ENCODE peak calls at places on chromosomes 16 and 17, in nine cellular contexts. C, D, O, W, T, I, L, S and Z are unnamed samples.

GRCh38 chr17:4796550-4796915 is 569 bp downstream of the PSMB6 start:
- DNase-seq in C (peak), D (no peak), O (no peak), W (no peak), T (no peak), I (peak), L (peak), S (peak), Z (no peak)

GRCh38 chr17:76695059-76695892 is 15.5 kb downstream of the MXRA7 start:
- DNase-seq in C (no peak), D (no peak), O (no peak), W (no peak), T (no peak), I (no peak), L (no peak), S (no peak), Z (no peak)

GRCh38 chr16:27781195-27781524 is 231.2 kb downstream of the KATNIP start:
- DNase-seq in C (no peak), D (no peak), O (no peak), W (no peak), T (no peak), I (no peak), L (no peak), S (no peak), Z (no peak)

GRCh38 chr17:67044016-67044772 is at the start of gene CACNG1:
- DNase-seq in C (no peak), D (no peak), O (no peak), W (no peak), T (no peak), I (no peak), L (no peak), S (no peak), Z (no peak)

GRCh38 chr16:88326611-88327485 is 55.9 kb upstream of the ZNF469 start:
- DNase-seq in C (no peak), D (no peak), O (no peak), W (no peak), T (no peak), I (no peak), L (no peak), S (no peak), Z (no peak)

GRCh38 chr17:63740464-63741181 is 976 bp downstream of the STRADA start:
- DNase-seq in C (no peak), D (no peak), O (no peak), W (peak), T (no peak), I (peak), L (no peak), S (no peak), Z (no peak)

GRCh38 chr17:5283531-5284315 is 1.6 kb downstream of the RABEP1 start:
- DNase-seq in C (no peak), D (no peak), O (no peak), W (no peak), T (no peak), I (peak), L (no peak), S (no peak), Z (no peak)

GRCh38 chr16:2776500-2777139 is 460 bp downstream of the ELOB start:
- DNase-seq in C (no peak), D (no peak), O (no peak), W (no peak), T (no peak), I (peak), L (no peak), S (peak), Z (no peak)

GRCh38 chr16:78462261-78463208 is 363.1 kb downstream of the WWOX start:
- DNase-seq in C (no peak), D (no peak), O (no peak), W (no peak), T (no peak), I (no peak), L (peak), S (no peak), Z (no peak)

GRCh38 chr17:17151962-17152361 is 54.2 kb downstream of the PLD6 start:
- DNase-seq in C (peak), D (peak), O (no peak), W (peak), T (peak), I (peak), L (peak), S (no peak), Z (peak)

GRCh38 chr16:64428463-64428862 is 693.4 kb downstream of the CDH11 start:
- DNase-seq in C (no peak), D (no peak), O (no peak), W (no peak), T (no peak), I (peak), L (no peak), S (no peak), Z (no peak)

DNA sequence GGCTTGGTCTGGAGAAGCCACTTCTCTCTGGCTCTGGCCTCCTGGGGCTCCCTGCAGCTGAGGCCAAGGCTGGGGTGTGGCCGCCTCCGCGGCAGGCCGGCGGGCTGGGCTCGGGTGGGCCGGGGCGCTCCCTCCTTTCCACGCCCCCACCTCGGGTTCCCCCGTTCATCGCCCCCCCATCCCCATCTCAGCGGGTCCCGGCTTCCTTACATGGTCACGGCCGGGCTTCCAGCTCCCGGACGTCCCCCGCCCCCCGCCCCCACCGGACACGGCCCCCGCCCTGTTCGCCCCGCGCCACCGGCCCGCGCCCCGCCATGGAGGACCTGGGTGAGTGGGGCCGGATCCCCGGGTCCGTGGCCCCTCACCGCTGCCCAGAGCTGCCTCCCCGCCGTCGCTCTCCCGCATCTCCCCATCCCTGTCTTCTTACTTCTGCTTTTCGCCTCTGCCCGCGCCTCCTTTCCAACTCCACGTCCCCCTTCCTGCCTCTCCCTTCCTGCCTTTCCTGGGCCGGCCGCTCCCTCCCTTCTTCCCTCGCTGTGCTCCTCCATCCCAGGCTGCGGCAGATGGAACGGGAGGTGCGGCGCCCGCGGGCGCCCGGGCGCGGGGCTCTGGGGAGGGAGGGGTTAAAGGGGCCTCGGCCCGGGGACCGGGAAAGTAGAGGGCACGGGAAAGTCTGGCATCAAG is at the start of gene TGFB1I1:
- DNase-seq in C (peak), D (no peak), O (no peak), W (no peak), T (peak), I (peak), L (peak), S (no peak), Z (peak)
- TF ChIP-seq POLR2A in C (no peak), D (no peak), O (no peak), W (no peak), T (peak), I (peak), L (no peak), S (no peak), Z (peak)

DNA sequence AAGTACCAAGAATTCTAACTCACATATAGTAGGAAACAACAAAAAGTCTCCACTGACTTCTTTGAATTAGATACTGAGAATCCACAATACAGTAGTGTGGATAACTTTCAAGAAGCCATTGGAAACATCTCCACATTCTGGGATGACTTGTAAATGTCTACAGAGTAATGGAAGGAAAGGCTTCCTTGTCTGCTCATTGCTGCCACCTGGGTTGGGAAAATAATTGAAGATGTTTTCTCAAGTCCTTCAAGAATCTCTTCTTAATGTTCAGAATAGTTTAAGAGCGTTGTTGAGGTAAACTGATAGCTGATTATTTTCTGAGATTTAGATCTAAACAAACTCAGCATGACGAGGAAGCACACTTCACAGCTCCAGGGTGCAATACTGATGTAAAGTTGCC is 14.0 kb downstream of the CPSF4L start:
- DNase-seq in C (no peak), D (no peak), O (no peak), W (no peak), T (no peak), I (peak), L (no peak), S (no peak), Z (no peak)
- TF ChIP-seq CTCF in C (no peak), D (no peak), O (no peak), W (no peak), T (no peak), I (no peak), L (no peak), S (no peak), Z (no peak)

GRCh38 chr16:55660026-55660425 is 4.2 kb downstream of the SLC6A2 start:
- DNase-seq in C (no peak), D (no peak), O (no peak), W (no peak), T (no peak), I (no peak), L (no peak), S (no peak), Z (no peak)

GRCh38 chr16:55660776-55661175 is 5.0 kb downstream of the SLC6A2 start:
- DNase-seq in C (no peak), D (no peak), O (no peak), W (no peak), T (no peak), I (no peak), L (no peak), S (no peak), Z (no peak)

GRCh38 chr16:55663225-55663624 is 7.4 kb downstream of the SLC6A2 start:
- DNase-seq in C (no peak), D (no peak), O (no peak), W (no peak), T (no peak), I (no peak), L (no peak), S (no peak), Z (no peak)

GRCh38 chr16:55662641-55663040 is 6.9 kb downstream of the SLC6A2 start:
- DNase-seq in C (no peak), D (no peak), O (no peak), W (no peak), T (no peak), I (no peak), L (no peak), S (no peak), Z (no peak)

DNA sequence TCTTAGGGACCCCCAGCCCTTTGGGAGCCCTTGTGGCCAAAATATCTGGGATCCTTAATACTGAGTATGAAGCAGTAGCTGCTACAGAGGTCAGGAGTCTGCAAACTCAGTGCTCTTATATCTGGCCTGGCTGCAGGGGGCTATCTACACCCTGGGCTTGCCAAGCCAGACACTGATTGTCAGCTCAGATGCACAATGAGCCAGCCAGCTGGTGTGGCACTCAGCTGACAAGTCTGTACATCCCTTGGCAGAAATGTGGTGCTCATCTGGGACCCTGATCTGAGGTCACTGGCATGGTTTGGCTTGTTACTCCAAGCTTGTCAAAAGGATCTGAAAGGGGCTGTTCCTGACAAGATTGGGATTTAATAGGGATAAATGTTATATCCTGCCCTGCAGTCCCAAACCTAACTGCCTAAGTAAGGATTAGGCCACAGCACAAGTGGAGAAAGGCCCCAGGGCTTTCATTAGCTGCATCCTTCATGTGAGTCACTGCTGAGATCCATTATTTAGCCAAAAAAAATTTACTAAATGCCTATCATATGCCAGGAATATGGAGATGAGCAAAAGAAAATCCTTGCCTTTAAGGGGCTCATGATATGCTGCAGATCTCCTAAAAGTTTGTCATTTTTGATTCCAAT is 6.2 kb downstream of the SLC6A2 start:
- DNase-seq in C (no peak), D (no peak), O (no peak), W (no peak), T (no peak), I (no peak), L (no peak), S (no peak), Z (no peak)
- TF ChIP-seq POLR2A in C (no peak), D (no peak), O (no peak), W (no peak), T (no peak), I (no peak), L (no peak), S (no peak), Z (no peak)

DNA sequence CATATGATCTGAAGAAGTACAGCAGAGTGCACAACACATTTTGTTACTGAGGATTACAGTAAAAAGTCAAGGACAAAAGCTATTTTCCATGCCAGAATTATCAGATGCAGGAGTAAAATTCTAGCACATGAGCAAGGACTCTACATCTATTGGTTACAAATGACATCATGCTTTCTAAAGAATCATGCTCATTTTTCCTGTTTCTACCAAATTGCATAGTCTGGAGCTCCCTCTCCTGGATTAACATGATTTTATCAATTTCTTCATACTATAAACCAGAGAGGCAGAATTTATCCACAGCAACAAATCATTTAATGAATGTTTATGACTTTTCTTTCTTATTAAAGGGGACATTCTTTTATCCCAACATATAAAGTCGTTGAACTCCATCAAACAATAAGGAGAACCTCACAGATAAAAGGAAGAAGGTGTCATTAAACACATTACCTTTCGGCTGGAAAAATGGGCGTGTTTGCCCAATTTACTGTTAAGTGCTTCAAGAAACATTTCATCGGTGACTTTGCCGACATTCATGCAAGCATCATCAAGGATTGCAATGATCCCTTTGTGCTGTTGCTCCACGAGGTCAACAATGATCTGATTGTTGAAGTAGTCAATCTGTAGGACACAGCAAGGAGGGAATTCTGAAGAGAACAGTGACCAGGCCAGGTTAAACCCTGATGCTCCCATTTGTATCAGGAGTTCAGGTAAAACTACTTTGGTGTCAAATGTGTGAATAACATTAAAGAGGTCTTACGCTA is 121.7 kb downstream of the MYO1D start:
- DNase-seq in C (no peak), D (no peak), O (no peak), W (no peak), T (no peak), I (peak), L (no peak), S (peak), Z (no peak)
- TF ChIP-seq CTCF in C (peak), D (no peak), O (no peak), W (no peak), T (peak), I (peak), L (peak), S (peak), Z (peak)

GRCh38 chr17:7577327-7578199 is 1.9 kb upstream of the CD68 start:
- DNase-seq in C (no peak), D (no peak), O (no peak), W (no peak), T (no peak), I (no peak), L (no peak), S (no peak), Z (no peak)

GRCh38 chr17:7576432-7576937 is 3.0 kb upstream of the CD68 start:
- DNase-seq in C (no peak), D (no peak), O (no peak), W (no peak), T (no peak), I (no peak), L (no peak), S (no peak), Z (no peak)

GRCh38 chr17:7580631-7581554 is 1.5 kb downstream of the CD68 start:
- DNase-seq in C (no peak), D (no peak), O (no peak), W (no peak), T (no peak), I (no peak), L (no peak), S (no peak), Z (no peak)

GRCh38 chr17:7579839-7580630 is 597 bp downstream of the CD68 start:
- DNase-seq in C (no peak), D (no peak), O (no peak), W (no peak), T (no peak), I (no peak), L (no peak), S (no peak), Z (no peak)

GRCh38 chr17:7579001-7579838 is at the start of gene CD68:
- DNase-seq in C (peak), D (peak), O (peak), W (no peak), T (no peak), I (peak), L (peak), S (no peak), Z (peak)
- TF ChIP-seq POLR2A in C (no peak), D (no peak), O (no peak), W (peak), T (no peak), I (peak), L (peak), S (peak), Z (peak)

DNA sequence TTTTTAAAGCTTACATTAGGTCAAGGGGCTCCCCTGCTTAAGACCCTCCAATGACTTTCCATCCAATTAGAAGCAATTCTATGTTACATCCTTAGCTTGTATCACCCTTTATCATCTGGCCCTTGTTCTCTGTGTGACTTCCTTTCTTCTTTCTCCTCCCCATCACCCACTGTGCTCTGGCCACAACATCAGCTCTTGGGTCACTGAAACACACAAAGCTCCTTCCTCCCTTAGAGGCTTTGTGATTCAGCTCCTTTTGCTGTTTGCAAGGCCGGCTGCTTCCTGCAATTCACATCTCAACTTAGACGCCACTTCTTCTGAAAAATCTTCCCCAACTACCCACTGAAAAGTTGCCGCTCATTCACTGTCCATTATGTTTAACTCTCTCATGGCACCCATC is 130.9 kb upstream of the CACNG3 start:
- DNase-seq in C (no peak), D (no peak), O (no peak), W (no peak), T (no peak), I (no peak), L (no peak), S (no peak), Z (no peak)
- TF ChIP-seq CTCF in C (no peak), D (no peak), O (no peak), W (no peak), T (no peak), I (no peak), L (no peak), S (no peak), Z (no peak)

GRCh38 chr16:68264128-68265077 is at the start of gene SLC7A6:
- DNase-seq in C (peak), D (peak), O (no peak), W (peak), T (peak), I (peak), L (peak), S (peak), Z (peak)
- TF ChIP-seq POLR2A in C (no peak), D (no peak), O (no peak), W (peak), T (no peak), I (peak), L (no peak), S (peak), Z (peak)

GRCh38 chr16:74888888-74889287 is 96.0 kb downstream of the WDR59 start:
- DNase-seq in C (no peak), D (no peak), O (no peak), W (no peak), T (no peak), I (no peak), L (no peak), S (no peak), Z (no peak)

GRCh38 chr16:74892574-74893461 is 92.1 kb downstream of the WDR59 start:
- DNase-seq in C (no peak), D (no peak), O (no peak), W (no peak), T (no peak), I (no peak), L (no peak), S (no peak), Z (no peak)

GRCh38 chr16:74888227-74888862 is 96.6 kb downstream of the WDR59 start:
- DNase-seq in C (no peak), D (no peak), O (no peak), W (peak), T (no peak), I (no peak), L (no peak), S (no peak), Z (no peak)

GRCh38 chr16:74887084-74887483 is 97.8 kb downstream of the WDR59 start:
- DNase-seq in C (no peak), D (no peak), O (no peak), W (no peak), T (no peak), I (no peak), L (no peak), S (no peak), Z (no peak)
- TF ChIP-seq CTCF in C (no peak), D (no peak), O (no peak), W (no peak), T (no peak), I (no peak), L (no peak), S (no peak), Z (no peak)

GRCh38 chr16:4412159-4412558 is 4.2 kb downstream of the CORO7 start:
- DNase-seq in C (no peak), D (no peak), O (no peak), W (no peak), T (no peak), I (no peak), L (no peak), S (no peak), Z (no peak)

GRCh38 chr16:4414187-4414909 is 2.0 kb downstream of the CORO7 start:
- DNase-seq in C (no peak), D (peak), O (no peak), W (no peak), T (no peak), I (no peak), L (peak), S (peak), Z (no peak)

GRCh38 chr16:4416200-4417032 is at the start of gene CORO7:
- DNase-seq in C (peak), D (peak), O (peak), W (peak), T (peak), I (peak), L (peak), S (peak), Z (peak)

GRCh38 chr16:4412854-4413253 is 3.5 kb downstream of the CORO7 start:
- DNase-seq in C (no peak), D (no peak), O (no peak), W (no peak), T (no peak), I (no peak), L (no peak), S (no peak), Z (no peak)

GRCh38 chr16:4415538-4416199 is 727 bp downstream of the CORO7 start:
- DNase-seq in C (peak), D (peak), O (no peak), W (peak), T (no peak), I (peak), L (peak), S (peak), Z (no peak)
- TF ChIP-seq POLR2A in C (no peak), D (no peak), O (no peak), W (no peak), T (no peak), I (no peak), L (peak), S (no peak), Z (no peak)

GRCh38 chr17:81417049-81417878 is 22.0 kb downstream of the BAHCC1 start:
- DNase-seq in C (no peak), D (no peak), O (no peak), W (no peak), T (peak), I (no peak), L (no peak), S (no peak), Z (peak)
- TF ChIP-seq CTCF in C (no peak), D (no peak), O (no peak), W (no peak), T (no peak), I (no peak), L (no peak), S (no peak), Z (no peak)